ENCODE peak calls at places on chromosomes 6 and 20, in eight cellular contexts. S is GM23338, J is heart right ventricle, E is heart left ventricle, L is dorsolateral prefrontal cortex, D is lung, B is suprapubic skin, O is ovary. P is an unnamed sample.

GRCh38 chr6:131966443-131966842 is 15.3 kb upstream of the CCN2 start:
- DNase-seq in B (no peak), L (no peak), J (no peak), O (no peak), S (no peak), E (no peak), D (peak; percentile 48), P (no peak)

GRCh38 chr6:150123645-150124044 is 19.2 kb upstream of the PPP1R14C start:
- DNase-seq in S (no peak), L (no peak), O (no peak), E (no peak), B (no peak), D (no peak), J (no peak), P (no peak)

GRCh38 chr6:160634706-160635105 is 29.4 kb downstream of the LPA start:
- DNase-seq in J (no peak), S (no peak), L (no peak), D (no peak), E (peak; percentile 38), O (no peak), B (no peak), P (peak; percentile 2)

GRCh38 chr20:57126481-57127092 is 139.9 kb downstream of the BMP7 start:
- DNase-seq in L (no peak), E (no peak), J (no peak), B (no peak), O (peak; percentile 55), D (no peak), S (no peak), P (no peak)

GRCh38 chr6:56552212-56553130 is 90.2 kb downstream of the DST start:
- DNase-seq in D (no peak), S (no peak), O (no peak), L (no peak), E (no peak), J (no peak), B (no peak), P (no peak)

GRCh38 chr6:2600363-2600762 is 150.4 kb downstream of the MYLK4 start:
- DNase-seq in J (no peak), L (no peak), O (no peak), S (no peak), D (no peak), B (no peak), E (no peak), P (no peak)

GRCh38 chr20:57880155-57880648 is 170.4 kb upstream of the PMEPA1 start:
- DNase-seq in S (no peak), B (no peak), L (no peak), O (no peak), D (no peak), E (peak; percentile 39), J (peak; percentile 30), P (peak; percentile 2)

GRCh38 chr20:8223096-8223870 is 91.2 kb downstream of the PLCB1 start:
- DNase-seq in D (no peak), B (no peak), S (no peak), E (no peak), J (no peak), L (no peak), O (no peak), P (no peak)

GRCh38 chr20:52230406-52230805 is 38.8 kb upstream of the ZFP64 start:
- DNase-seq in O (no peak), J (no peak), L (no peak), D (no peak), B (no peak), S (no peak), E (no peak), P (no peak)

GRCh38 chr6:42978487-42978792 is 541 bp downstream of the PEX6 start:
- DNase-seq in J (no peak), D (no peak), L (no peak), O (peak; percentile 56), S (peak; percentile 60), B (peak; percentile 73), E (peak; percentile 32), P (peak; percentile 83)

GRCh38 chr6:42969431-42969830 is 8.9 kb downstream of the GNMT start:
- DNase-seq in B (no peak), L (no peak), D (no peak), J (no peak), O (no peak), E (no peak), S (no peak), P (no peak)

GRCh38 chr6:130421567-130421966 is 55.8 kb downstream of the TMEM200A start:
- DNase-seq in S (no peak), B (no peak), D (no peak), L (no peak), E (no peak), O (no peak), J (no peak), P (no peak)

GRCh38 chr6:145626857-145627256 is 108.5 kb downstream of the EPM2A start:
- DNase-seq in E (no peak), O (no peak), B (no peak), J (no peak), S (no peak), D (no peak), L (no peak), P (no peak)

GRCh38 chr6:111846061-111846460 is 27.2 kb downstream of the FYN start:
- DNase-seq in E (no peak), S (no peak), L (no peak), J (no peak), B (no peak), D (no peak), O (no peak), P (no peak)

GRCh38 chr20:48898210-48898609 is 23.3 kb upstream of the ARFGEF2 start:
- DNase-seq in J (no peak), L (no peak), D (no peak), O (no peak), S (no peak), E (no peak), B (no peak), P (no peak)

GRCh38 chr6:12890171-12890790 is 173.7 kb downstream of the PHACTR1 start:
- DNase-seq in S (peak; percentile 66), B (no peak), D (no peak), J (no peak), L (no peak), E (no peak), O (no peak), P (no peak)

GRCh38 chr20:38275815-38276550 is 15.4 kb upstream of the KIAA1755 start:
- DNase-seq in E (no peak), B (no peak), O (no peak), L (no peak), J (no peak), D (no peak), S (no peak), P (no peak)

GRCh38 chr20:846894-847278 is 13.4 kb downstream of the FAM110A start:
- DNase-seq in S (no peak), E (peak; percentile 38), B (no peak), J (no peak), D (no peak), O (no peak), L (no peak), P (no peak)

GRCh38 chr6:77178821-77179220 is 284.5 kb downstream of the HTR1B start:
- DNase-seq in O (no peak), J (no peak), D (no peak), S (no peak), B (no peak), E (no peak), L (no peak), P (no peak)

GRCh38 chr20:62996596-62996982 is 10.2 kb downstream of the BHLHE23 start:
- DNase-seq in J (no peak), O (no peak), D (no peak), E (no peak), L (no peak), S (no peak), B (no peak), P (no peak)
- H3K27me3 ChIP-seq in J (peaks cover 79% of the 10 kb centered on the region), O (no peaks in the 10 kb centered on the region), D (peaks cover 11% of the 10 kb centered on the region), E (peaks cover 77% of the 10 kb centered on the region), L (peaks cover 4% of the 10 kb centered on the region), S (no peaks in the 10 kb centered on the region), B (peaks cover 88% of the 10 kb centered on the region), P (no peaks in the 10 kb centered on the region)

GRCh38 chr20:63254237-63254535 is at the start of gene NKAIN4:
- DNase-seq in D (no peak), L (no peak), E (no peak), J (no peak), B (no peak), S (peak; percentile 39), O (no peak), P (no peak)

GRCh38 chr20:63254536-63255384 is 497 bp upstream of the NKAIN4 start:
- DNase-seq in E (no peak), O (no peak), B (no peak), S (peak; percentile 78), D (no peak), L (no peak), J (no peak), P (peak; percentile 94)

GRCh38 chr20:63253065-63253437 is 1.2 kb downstream of the NKAIN4 start:
- DNase-seq in O (no peak), S (no peak), J (no peak), E (no peak), B (no peak), L (no peak), D (no peak), P (no peak)

GRCh38 chr20:63252157-63252780 is 2.0 kb downstream of the NKAIN4 start:
- DNase-seq in J (no peak), B (no peak), E (no peak), L (peak; percentile 37), S (no peak), O (no peak), D (no peak), P (no peak)

DNA sequence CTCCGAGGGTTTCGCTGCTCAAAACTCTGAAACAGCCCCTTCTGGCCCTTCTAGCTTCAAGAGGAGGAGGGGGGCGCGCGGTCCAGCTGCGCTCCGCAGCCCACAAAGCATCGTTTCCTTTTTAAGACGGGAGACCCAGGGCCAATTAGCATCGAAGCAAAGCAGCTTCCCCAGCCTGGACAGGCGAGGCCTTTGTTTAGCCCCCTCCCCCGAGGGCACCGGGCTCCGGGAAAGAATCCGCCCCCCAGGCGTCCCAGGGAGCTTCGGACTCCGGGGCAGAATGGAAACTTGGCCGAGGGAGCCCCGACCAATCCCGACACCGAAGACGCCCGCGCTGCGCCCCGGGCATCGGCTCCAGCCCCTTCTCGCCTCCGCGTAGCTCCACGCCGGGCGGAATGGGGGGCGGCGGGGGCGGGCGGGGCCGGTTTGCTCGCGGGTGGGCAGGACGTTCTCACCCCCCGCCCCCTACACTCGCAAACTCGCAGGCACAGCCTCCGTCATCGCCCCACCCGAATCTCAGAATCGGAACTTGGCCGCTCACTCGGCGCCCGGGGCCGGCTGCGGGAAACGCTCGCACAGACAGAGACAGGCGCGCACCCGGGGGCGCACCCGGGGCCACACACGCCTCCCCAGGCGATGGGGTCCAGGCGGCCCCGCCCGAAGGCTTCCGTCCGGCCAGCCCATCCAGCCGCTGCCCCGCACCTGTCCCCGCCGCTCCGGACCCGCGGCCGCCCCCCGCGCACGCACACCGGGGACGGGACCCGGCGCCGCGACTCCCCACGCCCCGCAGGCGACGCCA is 626 bp downstream of the NKAIN4 start:
- DNase-seq in E (no peak), S (peak; percentile 84), B (no peak), O (no peak), L (no peak), D (no peak), J (no peak), P (peak; percentile 98)
- H3K27me3 ChIP-seq in E (peaks cover 77% of the 10 kb centered on the region), S (peaks cover 40% of the 10 kb centered on the region), B (peaks cover 87% of the 10 kb centered on the region), O (no peaks in the 10 kb centered on the region), L (peaks cover 7% of the 10 kb centered on the region), D (peaks cover 16% of the 10 kb centered on the region), J (peaks cover 83% of the 10 kb centered on the region), P (peaks cover 38% of the 10 kb centered on the region)

GRCh38 chr6:142834853-142835252 is 110.1 kb downstream of the HIVEP2 start:
- DNase-seq in O (no peak), B (no peak), E (no peak), J (no peak), D (no peak), S (no peak), L (no peak), P (no peak)
- H3K27me3 ChIP-seq in O (no peaks in the 10 kb centered on the region), B (no peaks in the 10 kb centered on the region), E (no peaks in the 10 kb centered on the region), J (no peaks in the 10 kb centered on the region), D (no peaks in the 10 kb centered on the region), S (no peaks in the 10 kb centered on the region), L (no peaks in the 10 kb centered on the region), P (no peaks in the 10 kb centered on the region)

GRCh38 chr20:59686404-59687346 is 82.3 kb downstream of the PHACTR3 start:
- DNase-seq in D (no peak), J (no peak), S (no peak), L (no peak), O (no peak), E (no peak), B (no peak), P (no peak)
- H3K27me3 ChIP-seq in D (no peaks in the 10 kb centered on the region), J (no peaks in the 10 kb centered on the region), S (no peaks in the 10 kb centered on the region), L (no peaks in the 10 kb centered on the region), O (no peaks in the 10 kb centered on the region), E (no peaks in the 10 kb centered on the region), B (peaks cover under 1% of the 10 kb centered on the region), P (no peaks in the 10 kb centered on the region)